ENCODE peak calls at places on chromosome 1, in five cellular contexts. D, M, W, T and Y are unnamed samples.

GRCh38 chr1:180278193-180278556 is 48.1 kb downstream of the LHX4 start:
- DNase-seq in D (no peak), M (no peak), W (no peak), T (no peak), Y (no peak)

GRCh38 chr1:77655431-77655974 is 27.0 kb downstream of the ZZZ3 start:
- DNase-seq in D (no peak), M (peak), W (no peak), T (no peak), Y (no peak)

GRCh38 chr1:16218674-16219071 is 6.2 kb upstream of the ARHGEF19 start:
- DNase-seq in D (no peak), M (no peak), W (no peak), T (no peak), Y (no peak)

GRCh38 chr1:203126151-203126865 is 1.2 kb upstream of the ADORA1 start:
- DNase-seq in D (no peak), M (no peak), W (no peak), T (no peak), Y (no peak)

GRCh38 chr1:154151311-154151710 is 3.6 kb downstream of the NUP210L start:
- DNase-seq in D (no peak), M (no peak), W (no peak), T (no peak), Y (no peak)

GRCh38 chr1:82343381-82343780 is 542.6 kb downstream of the ADGRL2 start:
- DNase-seq in D (no peak), M (no peak), W (no peak), T (no peak), Y (no peak)

GRCh38 chr1:156838972-156839371 is 19.9 kb downstream of the INSRR start:
- DNase-seq in D (no peak), M (no peak), W (peak), T (no peak), Y (no peak)

GRCh38 chr1:22338071-22338765 is 113.4 kb upstream of the ZBTB40 start:
- DNase-seq in D (no peak), M (no peak), W (no peak), T (no peak), Y (no peak)

GRCh38 chr1:208936431-208936830 is 647.1 kb upstream of the CAMK1G start:
- DNase-seq in D (no peak), M (no peak), W (no peak), T (no peak), Y (no peak)

GRCh38 chr1:22761821-22762220 is 51.2 kb downstream of the EPHB2 start:
- DNase-seq in D (no peak), M (no peak), W (no peak), T (no peak), Y (no peak)

GRCh38 chr1:206128192-206128591 is 11.0 kb upstream of the AVPR1B start:
- DNase-seq in D (no peak), M (no peak), W (no peak), T (no peak), Y (no peak)

GRCh38 chr1:235045034-235045690 is 83.5 kb downstream of the TOMM20 start:
- DNase-seq in D (no peak), M (no peak), W (no peak), T (no peak), Y (no peak)

GRCh38 chr1:243246916-243247315 is 8.2 kb downstream of the CEP170 start:
- DNase-seq in D (no peak), M (no peak), W (no peak), T (no peak), Y (no peak)

GRCh38 chr1:220691039-220691684 is 999 bp downstream of the C1orf115 start:
- DNase-seq in D (no peak), M (peak), W (no peak), T (no peak), Y (no peak)

GRCh38 chr1:152107289-152107983 is 7.8 kb downstream of the TCHH start:
- DNase-seq in D (no peak), M (no peak), W (no peak), T (no peak), Y (no peak)

GRCh38 chr1:8139941-8140340 is 113.8 kb upstream of the ERRFI1 start:
- DNase-seq in D (no peak), M (no peak), W (no peak), T (no peak), Y (no peak)

GRCh38 chr1:9080704-9081291 is 11.4 kb upstream of the SLC2A5 start:
- DNase-seq in D (no peak), M (no peak), W (no peak), T (no peak), Y (no peak)

GRCh38 chr1:178238722-178239510 is 145.0 kb downstream of the RASAL2 start:
- DNase-seq in D (no peak), M (peak), W (no peak), T (no peak), Y (no peak)

GRCh38 chr1:59225594-59225993 is 71.3 kb upstream of the FGGY start:
- DNase-seq in D (no peak), M (no peak), W (no peak), T (no peak), Y (no peak)

GRCh38 chr1:22750671-22751016 is 40.0 kb downstream of the EPHB2 start:
- DNase-seq in D (no peak), M (no peak), W (no peak), T (no peak), Y (no peak)

GRCh38 chr1:14924012-14924452 is 229.5 kb upstream of the TMEM51 start:
- DNase-seq in D (no peak), M (no peak), W (peak), T (no peak), Y (peak)

GRCh38 chr1:199089393-199090122 is 450.7 kb downstream of the PTPRC start:
- DNase-seq in D (peak), M (no peak), W (no peak), T (no peak), Y (peak)

GRCh38 chr1:65175171-65176070 is 27.4 kb downstream of the AK4 start:
- DNase-seq in D (no peak), M (no peak), W (no peak), T (no peak), Y (no peak)

GRCh38 chr1:154810571-154810970 is 59.5 kb downstream of the KCNN3 start:
- DNase-seq in D (no peak), M (no peak), W (no peak), T (no peak), Y (no peak)

GRCh38 chr1:109619405-109619654 is at the start of gene GNAT2:
- DNase-seq in D (no peak), M (no peak), W (no peak), T (no peak), Y (no peak)

GRCh38 chr1:207282496-207283380 is 38.7 kb upstream of the CD55 start:
- DNase-seq in D (no peak), M (no peak), W (no peak), T (no peak), Y (no peak)

DNA sequence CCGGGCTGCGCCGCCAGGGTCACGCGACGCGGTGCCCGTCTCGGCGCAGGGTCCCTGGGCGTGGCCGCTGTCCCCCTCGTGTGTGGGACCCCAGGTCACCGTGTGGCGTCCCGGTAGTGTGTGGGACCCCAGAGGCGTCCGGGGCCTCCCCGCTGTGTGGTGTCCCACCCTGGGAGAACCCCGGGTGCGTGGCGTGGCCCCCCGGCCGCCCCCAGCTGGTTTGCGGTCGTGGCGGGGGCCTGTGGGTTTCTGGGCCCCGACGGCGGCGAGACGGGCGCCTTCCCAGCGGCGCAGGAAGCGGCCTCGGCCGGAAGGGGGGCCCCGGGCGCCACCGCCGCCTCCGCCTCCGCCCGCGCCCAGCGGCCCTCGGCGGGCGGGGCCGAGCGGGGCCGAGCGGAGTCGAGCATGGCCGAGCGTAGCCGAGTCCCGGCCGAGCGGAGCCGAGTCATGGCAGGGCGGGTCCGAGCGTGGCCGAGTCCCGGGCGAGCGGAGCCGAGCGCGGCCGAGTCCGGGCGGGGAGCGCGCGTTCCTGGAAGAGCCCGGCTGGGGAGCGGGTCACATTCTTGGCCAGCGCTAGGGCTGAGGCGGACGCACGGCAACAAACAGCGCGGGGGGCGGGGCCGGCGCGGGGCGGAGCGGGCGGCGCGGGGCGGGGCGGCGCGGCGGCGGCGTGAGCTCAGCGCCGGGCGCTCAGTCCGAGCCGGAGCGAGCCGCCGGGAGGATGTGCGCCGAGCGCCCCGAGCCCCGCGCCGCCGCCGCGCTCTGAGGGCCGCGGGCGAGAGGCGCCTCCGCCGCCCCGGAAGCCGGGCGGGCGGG is 570 bp upstream of the SKI start:
- DNase-seq in D (peak), M (peak), W (peak), T (peak), Y (peak)
- TF ChIP-seq POLR2A in D (peak), M (no peak), W (no peak), T (peak), Y (no peak)

GRCh38 chr1:223199094-223199647 is 56.1 kb upstream of the TLR5 start:
- DNase-seq in D (no peak), M (no peak), W (no peak), T (no peak), Y (no peak)
- TF ChIP-seq POLR2AphosphoS5 in D (no peak), M (no peak), W (no peak), T (no peak), Y (no peak)

GRCh38 chr1:229253170-229253974 is 17.5 kb upstream of the RAB4A start:
- DNase-seq in D (no peak), M (peak), W (no peak), T (no peak), Y (no peak)

GRCh38 chr1:229252228-229252984 is 18.5 kb upstream of the RAB4A start:
- DNase-seq in D (no peak), M (no peak), W (no peak), T (no peak), Y (no peak)

GRCh38 chr1:229258851-229259110 is 12.1 kb upstream of the RAB4A start:
- DNase-seq in D (no peak), M (no peak), W (no peak), T (no peak), Y (no peak)

GRCh38 chr1:229258031-229258850 is 12.7 kb upstream of the RAB4A start:
- DNase-seq in D (no peak), M (peak), W (peak), T (no peak), Y (no peak)

GRCh38 chr1:229254910-229255541 is 15.9 kb upstream of the RAB4A start:
- DNase-seq in D (no peak), M (peak), W (no peak), T (no peak), Y (no peak)
- TF ChIP-seq TAF1 in D (no peak), M (no peak), W (no peak), T (no peak), Y (no peak)

GRCh38 chr1:170742600-170742999 is 78.7 kb downstream of the PRRX1 start:
- DNase-seq in D (no peak), M (no peak), W (no peak), T (no peak), Y (no peak)
- TF ChIP-seq POLR2A in D (no peak), M (no peak), W (no peak), T (no peak), Y (no peak)